ENCODE peak calls at places on chromosomes 16 and 17, in five cellular contexts. B is sigmoid colon, P is esophagus muscularis mucosa, H is transverse colon, Z is breast epithelium. M is an unnamed sample.

GRCh38 chr16:81633147-81633619 is 145.9 kb upstream of the PLCG2 start:
- DNase-seq in B (no peak), P (no peak), H (no peak), Z (no peak), M (no peak)

GRCh38 chr16:2764718-2765117 is 12.3 kb downstream of the SRRM2 start:
- DNase-seq in B (no peak), P (no peak), H (no peak), Z (no peak), M (no peak)

GRCh38 chr17:7932949-7933348 is 943 bp downstream of the CNTROB start:
- DNase-seq in B (peak; percentile 76), P (no peak), H (peak; percentile 57), Z (peak; percentile 56), M (no peak)

GRCh38 chr16:25012525-25012991 is 2.6 kb downstream of the ARHGAP17 start:
- DNase-seq in B (no peak), P (no peak), H (peak; percentile 59), Z (no peak), M (no peak)

GRCh38 chr17:34673995-34674900 is 94.9 kb downstream of the TMEM132E start:
- DNase-seq in B (no peak), P (no peak), H (no peak), Z (no peak), M (no peak)

GRCh38 chr16:19804538-19805323 is 79.9 kb downstream of the GPRC5B start:
- DNase-seq in B (peak; percentile 80), P (no peak), H (peak; percentile 41), Z (peak; percentile 58), M (no peak)

GRCh38 chr17:81021531-81022370 is 13.2 kb upstream of the BAIAP2 start:
- DNase-seq in B (no peak), P (no peak), H (no peak), Z (no peak), M (no peak)

GRCh38 chr17:30232822-30233427 is 2.6 kb downstream of the SLC6A4 start:
- DNase-seq in B (no peak), P (no peak), H (no peak), Z (no peak), M (no peak)

DNA sequence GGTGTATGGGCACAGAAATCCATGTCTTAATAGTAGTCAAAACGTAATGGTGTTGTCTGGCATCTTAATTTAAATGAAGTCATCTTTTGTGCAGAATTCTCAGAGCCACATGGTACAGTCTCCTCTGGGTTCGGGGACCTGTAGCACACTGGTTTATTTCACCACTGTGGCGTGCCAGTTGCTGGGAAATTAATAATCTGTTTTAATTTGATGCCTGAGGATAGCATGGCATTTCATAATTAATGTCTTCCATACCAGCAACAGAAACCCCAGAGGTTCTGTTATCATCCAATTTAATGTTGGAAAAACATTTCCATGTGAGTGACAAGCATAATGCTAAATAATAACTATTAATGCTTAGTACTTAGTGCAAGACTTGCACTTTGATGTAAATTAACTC is 51.0 kb downstream of the SNX29 start:
- DNase-seq in B (no peak), P (no peak), H (no peak), Z (no peak), M (no peak)
- H3K4me1 ChIP-seq in B (no peaks in the 10 kb centered on the region), P (no peaks in the 10 kb centered on the region), H (no peaks in the 10 kb centered on the region), Z (no peaks in the 10 kb centered on the region), M (peaks cover 65% of the 10 kb centered on the region)

GRCh38 chr17:58232707-58233156 is 5.7 kb upstream of the LPO start:
- DNase-seq in B (no peak), P (no peak), H (no peak), Z (no peak), M (no peak)
- H3K27ac ChIP-seq in B (no peak overlapping the region), P (no peak overlapping the region), H (no peak overlapping the region), Z (no peak overlapping the region), M (no peak overlapping the region)

GRCh38 chr17:45333702-45334092 is 16.9 kb upstream of the MAP3K14 start:
- DNase-seq in B (peak; percentile 54), P (no peak), H (peak; percentile 5), Z (peak; percentile 34), M (no peak)
- H3K4me3 ChIP-seq in B (no peak overlapping the region), P (no peak overlapping the region), H (no peak overlapping the region), Z (no peak overlapping the region), M (no peak overlapping the region)

GRCh38 chr17:64377769-64378282 is 12.8 kb downstream of the PECAM1 start:
- DNase-seq in B (no peak), P (no peak), H (no peak), Z (no peak), M (no peak)
- H3K4me1 ChIP-seq in B (no peaks in the 10 kb centered on the region), P (peaks cover 24% of the 10 kb centered on the region), H (no peaks in the 10 kb centered on the region), Z (no peaks in the 10 kb centered on the region), M (peaks cover 8% of the 10 kb centered on the region)

M was measured in esophagus squamous epithelium.